ENCODE peak calls at places on chromosomes 13 and 19, in six cellular contexts. V is lung, N is RWPE1, K is tibial nerve, Z is astrocyte of the spinal cord, A is neural crest cell. C is an unnamed sample.

GRCh38 chr19:3146677-3147100 is 10.9 kb downstream of the GNA15 start:
- DNase-seq in V (peak), N (no peak), K (no peak), Z (no peak), A (peak), C (peak)

GRCh38 chr19:584240-585001 is 5.3 kb upstream of the HCN2 start:
- DNase-seq in V (no peak), N (no peak), K (no peak), Z (peak), A (peak), C (peak)

GRCh38 chr13:31350560-31350959 is 150.8 kb downstream of the B3GLCT start:
- DNase-seq in V (no peak), N (no peak), K (no peak), Z (no peak), A (no peak), C (no peak)

GRCh38 chr13:44271915-44272341 is 101.7 kb upstream of the SERP2 start:
- DNase-seq in V (no peak), N (no peak), K (peak), Z (peak), A (no peak), C (no peak)

GRCh38 chr13:27117158-27117557 is 54.5 kb downstream of the USP12 start:
- DNase-seq in V (no peak), N (no peak), K (no peak), Z (peak), A (no peak), C (no peak)

GRCh38 chr13:89066868-89067466 is 1395.8 kb downstream of the SLITRK5 start:
- DNase-seq in V (peak), N (peak), K (no peak), Z (peak), A (peak), C (peak)

GRCh38 chr19:32404939-32405430 is 585 bp upstream of the DPY19L3 start:
- DNase-seq in V (peak), N (peak), K (peak), Z (no peak), A (peak), C (peak)

GRCh38 chr19:55113570-55114039 is 3.8 kb downstream of the PPP1R12C start:
- DNase-seq in V (peak), N (peak), K (peak), Z (peak), A (peak), C (no peak)

GRCh38 chr19:13149628-13150186 is 468 bp downstream of the STX10 start:
- DNase-seq in V (peak), N (no peak), K (no peak), Z (peak), A (peak), C (peak)

GRCh38 chr13:49652691-49653305 is 24.5 kb downstream of the ARL11 start:
- DNase-seq in V (no peak), N (peak), K (no peak), Z (no peak), A (peak), C (peak)

GRCh38 chr13:30504081-30504480 is 38.3 kb upstream of the HMGB1 start:
- DNase-seq in V (no peak), N (no peak), K (no peak), Z (no peak), A (no peak), C (no peak)

GRCh38 chr13:98434060-98434459 is 142.8 kb downstream of the STK24 start:
- DNase-seq in V (no peak), N (no peak), K (no peak), Z (no peak), A (no peak), C (no peak)

GRCh38 chr13:113162783-113163685 is 4.6 kb downstream of the PROZ start:
- DNase-seq in V (no peak), N (no peak), K (no peak), Z (no peak), A (no peak), C (no peak)

GRCh38 chr19:1811472-1811894 is 593 bp downstream of the ATP8B3 start:
- DNase-seq in V (peak), N (peak), K (peak), Z (peak), A (no peak), C (peak)

GRCh38 chr13:110560606-110561334 is 752 bp downstream of the RAB20 start:
- DNase-seq in V (peak), N (peak), K (no peak), Z (no peak), A (peak), C (peak)

GRCh38 chr13:110562696-110563462 is 1.4 kb upstream of the RAB20 start:
- DNase-seq in V (no peak), N (no peak), K (no peak), Z (no peak), A (no peak), C (no peak)

GRCh38 chr13:110559986-110560385 is 1.5 kb downstream of the RAB20 start:
- DNase-seq in V (no peak), N (peak), K (no peak), Z (no peak), A (no peak), C (no peak)

GRCh38 chr13:110563463-110563774 is 1.9 kb upstream of the RAB20 start:
- DNase-seq in V (no peak), N (no peak), K (no peak), Z (no peak), A (no peak), C (no peak)

DNA sequence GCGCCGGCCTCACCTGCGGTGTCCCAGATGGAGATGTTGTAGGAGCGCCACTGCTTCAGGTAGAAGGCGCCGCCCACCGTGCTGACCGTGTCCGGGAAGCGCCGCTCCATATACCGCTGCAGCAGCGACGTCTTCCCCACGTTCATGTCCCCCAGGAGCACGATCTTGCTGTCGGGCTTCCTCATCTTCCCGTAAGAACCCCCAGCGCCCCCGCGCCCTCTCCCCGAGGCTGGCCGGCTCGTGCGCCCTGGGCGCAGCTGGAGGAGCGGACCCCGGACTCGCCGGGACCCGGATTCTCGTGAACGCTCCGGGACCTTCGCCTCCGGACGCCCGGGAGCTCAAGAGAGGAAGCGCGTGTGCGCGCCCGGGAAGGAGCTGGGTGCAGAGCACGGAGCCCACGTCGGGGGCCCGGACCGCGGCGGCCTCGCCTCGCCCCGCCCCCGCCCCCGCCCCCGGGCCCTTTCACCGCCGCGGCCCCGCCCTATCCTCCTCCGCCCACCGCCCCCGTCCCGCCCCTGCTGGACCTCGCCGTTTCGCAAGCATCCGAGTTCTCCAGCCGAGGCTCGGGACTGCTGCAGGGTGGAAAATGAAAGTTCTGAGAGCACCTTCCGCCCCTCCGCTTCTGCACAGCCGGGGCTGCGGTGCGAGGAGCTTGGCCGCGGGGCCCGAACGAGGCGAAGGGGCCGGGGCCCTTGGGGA is at the start of gene RAB20:
- DNase-seq in V (peak), N (peak), K (peak), Z (peak), A (peak), C (peak)
- TF ChIP-seq CTCF in V (no peak), N (no peak), K (no peak), Z (no peak), A (no peak), C (no peak)

GRCh38 chr13:70723732-70724131 is 615.5 kb upstream of the KLHL1 start:
- DNase-seq in V (no peak), N (no peak), K (no peak), Z (peak), A (no peak), C (peak)
- TF ChIP-seq CTCF in V (no peak), N (no peak), K (no peak), Z (peak), A (peak), C (no peak)

GRCh38 chr19:44752816-44753618 is 4.5 kb downstream of the BCL3 start:
- DNase-seq in V (peak), N (peak), K (peak), Z (peak), A (no peak), C (peak)
- TF ChIP-seq CTCF in V (no peak), N (no peak), K (no peak), Z (peak), A (peak), C (no peak)

GRCh38 chr19:10207026-10207425 is 12.3 kb upstream of the DNMT1 start:
- DNase-seq in V (no peak), N (no peak), K (no peak), Z (no peak), A (no peak), C (no peak)
- TF ChIP-seq CTCF in V (no peak), N (no peak), K (no peak), Z (no peak), A (no peak), C (no peak)

GRCh38 chr19:56138069-56138468 is 3.0 kb upstream of the ZNF444 start:
- DNase-seq in V (no peak), N (no peak), K (no peak), Z (no peak), A (no peak), C (peak)
- TF ChIP-seq CTCF in V (no peak), N (no peak), K (no peak), Z (no peak), A (no peak), C (no peak)

GRCh38 chr19:14315433-14315832 is 65.8 kb upstream of the ADGRE5 start:
- DNase-seq in V (no peak), N (no peak), K (no peak), Z (no peak), A (no peak), C (no peak)
- TF ChIP-seq CTCF in V (no peak), N (no peak), K (no peak), Z (peak), A (no peak), C (no peak)

GRCh38 chr19:8250596-8250995 is 41.4 kb downstream of the CERS4 start:
- DNase-seq in V (no peak), N (no peak), K (no peak), Z (no peak), A (no peak), C (no peak)

GRCh38 chr19:8252922-8253589 is 43.9 kb downstream of the CERS4 start:
- DNase-seq in V (peak), N (peak), K (peak), Z (peak), A (peak), C (peak)

GRCh38 chr19:8253678-8254077 is 44.5 kb downstream of the CERS4 start:
- DNase-seq in V (no peak), N (no peak), K (no peak), Z (no peak), A (no peak), C (no peak)

GRCh38 chr19:8248348-8249328 is 39.5 kb downstream of the CERS4 start:
- DNase-seq in V (no peak), N (no peak), K (no peak), Z (no peak), A (no peak), C (no peak)

DNA sequence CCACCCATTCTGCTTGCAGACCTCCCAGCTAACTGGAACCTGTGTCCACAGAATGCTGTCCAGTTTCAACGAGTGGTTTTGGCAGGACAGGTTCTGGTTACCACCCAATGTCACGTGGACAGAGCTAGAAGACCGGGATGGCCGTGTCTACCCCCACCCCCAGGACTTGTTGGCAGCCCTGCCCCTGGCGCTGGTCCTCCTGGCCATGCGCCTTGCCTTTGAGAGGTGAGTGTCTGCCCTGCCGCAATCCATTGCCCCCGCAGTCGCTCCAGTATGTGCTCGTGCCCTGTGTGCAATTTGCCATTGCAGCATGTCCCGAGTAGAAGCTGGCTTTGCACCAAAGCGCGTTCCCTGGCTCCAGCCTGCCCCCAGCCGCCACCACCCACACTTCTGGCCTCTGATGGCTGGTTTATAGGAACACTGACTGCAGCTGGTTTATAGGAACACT is 41.9 kb downstream of the CERS4 start:
- DNase-seq in V (peak), N (no peak), K (peak), Z (no peak), A (no peak), C (peak)
- TF ChIP-seq CTCF in V (no peak), N (peak), K (peak), Z (no peak), A (no peak), C (no peak)

GRCh38 chr13:20057214-20057613 is 98.7 kb downstream of the ZMYM2 start:
- DNase-seq in V (no peak), N (no peak), K (no peak), Z (no peak), A (no peak), C (no peak)

GRCh38 chr13:20053891-20054290 is 95.4 kb downstream of the ZMYM2 start:
- DNase-seq in V (no peak), N (no peak), K (no peak), Z (no peak), A (no peak), C (no peak)

GRCh38 chr13:20054586-20054985 is 96.1 kb downstream of the ZMYM2 start:
- DNase-seq in V (no peak), N (no peak), K (no peak), Z (no peak), A (no peak), C (no peak)

GRCh38 chr13:20058476-20058875 is 99.9 kb downstream of the ZMYM2 start:
- DNase-seq in V (no peak), N (no peak), K (no peak), Z (no peak), A (no peak), C (no peak)

DNA sequence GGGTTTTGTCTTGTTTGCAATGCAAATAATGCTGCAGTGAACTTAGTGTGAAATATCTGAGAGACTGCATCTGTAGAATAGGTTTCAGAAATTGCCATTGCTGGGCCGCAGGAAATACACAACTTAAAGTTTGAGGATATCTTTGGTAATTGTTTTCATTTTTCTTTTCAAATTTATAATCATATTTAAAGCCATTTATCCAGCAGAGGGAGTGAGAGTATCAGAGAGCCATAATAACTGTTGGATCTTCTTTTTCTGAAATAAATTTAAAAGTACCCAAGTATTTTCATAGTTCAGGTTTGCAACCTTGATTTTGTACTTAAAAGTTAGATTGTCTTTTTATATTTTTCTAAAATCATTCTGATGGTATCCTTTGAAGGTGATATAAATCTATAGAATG is 99.4 kb downstream of the ZMYM2 start:
- DNase-seq in V (no peak), N (no peak), K (no peak), Z (no peak), A (no peak), C (no peak)
- TF ChIP-seq CTCF in V (no peak), N (no peak), K (no peak), Z (peak), A (peak), C (peak)

GRCh38 chr13:37608750-37609339 is 10.3 kb upstream of the POSTN start:
- DNase-seq in V (no peak), N (no peak), K (no peak), Z (peak), A (no peak), C (peak)
- TF ChIP-seq CTCF in V (no peak), N (peak), K (peak), Z (peak), A (peak), C (peak)

C was measured in MCF 10A.